ENCODE peak calls at places on chromosomes 6 and 20, in seven cellular contexts. K, M, G, A, V, Y and C are unnamed samples.

GRCh38 chr6:109202409-109203264 is 107.3 kb downstream of the CEP57L1 start:
- DNase-seq in K (no peak), M (no peak), G (no peak), A (peak; percentile 60), V (no peak), Y (no peak), C (no peak)

GRCh38 chr6:40961831-40962230 is 77.2 kb downstream of the UNC5CL start:
- DNase-seq in K (no peak), M (no peak), G (no peak), A (no peak), V (no peak), Y (no peak), C (no peak)

GRCh38 chr6:130843575-130844320 is 16.5 kb downstream of the SMLR1 start:
- DNase-seq in K (peak; percentile 37), M (peak; percentile 50), G (no peak), A (peak; percentile 55), V (peak; percentile 74), Y (peak; percentile 28), C (peak; percentile 45)

GRCh38 chr6:32825966-32826365 is 9.2 kb upstream of the HLA-DOB start:
- DNase-seq in K (peak; percentile 19), M (peak; percentile 59), G (no peak), A (peak; percentile 71), V (peak; percentile 55), Y (no peak), C (no peak)

GRCh38 chr6:166512567-166512966 is 73.9 kb downstream of the RAMACL start:
- DNase-seq in K (no peak), M (no peak), G (no peak), A (no peak), V (no peak), Y (peak; percentile 27), C (no peak)

GRCh38 chr20:51354769-51355319 is 187.7 kb downstream of the NFATC2 start:
- DNase-seq in K (peak; percentile 83), M (no peak), G (no peak), A (peak; percentile 82), V (no peak), Y (no peak), C (no peak)

GRCh38 chr6:15431762-15432495 is 186.1 kb downstream of the JARID2 start:
- DNase-seq in K (peak; percentile 79), M (peak; percentile 67), G (no peak), A (peak; percentile 71), V (peak; percentile 97), Y (no peak), C (no peak)

GRCh38 chr6:7691675-7692452 is 34.0 kb upstream of the BMP6 start:
- DNase-seq in K (peak; percentile 71), M (peak; percentile 20), G (no peak), A (peak; percentile 88), V (peak; percentile 78), Y (peak; percentile 71), C (no peak)

GRCh38 chr6:158717341-158718328 is 67.8 kb downstream of the SYTL3 start:
- DNase-seq in K (no peak), M (no peak), G (no peak), A (no peak), V (no peak), Y (no peak), C (no peak)

GRCh38 chr20:2300002-2300401 is 4.2 kb downstream of the TGM3 start:
- DNase-seq in K (no peak), M (no peak), G (no peak), A (no peak), V (no peak), Y (no peak), C (no peak)
- H3K9ac ChIP-seq in K (no peak overlapping the region), M (no peak overlapping the region), G (no peak overlapping the region), A (no peak overlapping the region), V (no peak overlapping the region), Y (no peak overlapping the region), C (no peak overlapping the region)

DNA sequence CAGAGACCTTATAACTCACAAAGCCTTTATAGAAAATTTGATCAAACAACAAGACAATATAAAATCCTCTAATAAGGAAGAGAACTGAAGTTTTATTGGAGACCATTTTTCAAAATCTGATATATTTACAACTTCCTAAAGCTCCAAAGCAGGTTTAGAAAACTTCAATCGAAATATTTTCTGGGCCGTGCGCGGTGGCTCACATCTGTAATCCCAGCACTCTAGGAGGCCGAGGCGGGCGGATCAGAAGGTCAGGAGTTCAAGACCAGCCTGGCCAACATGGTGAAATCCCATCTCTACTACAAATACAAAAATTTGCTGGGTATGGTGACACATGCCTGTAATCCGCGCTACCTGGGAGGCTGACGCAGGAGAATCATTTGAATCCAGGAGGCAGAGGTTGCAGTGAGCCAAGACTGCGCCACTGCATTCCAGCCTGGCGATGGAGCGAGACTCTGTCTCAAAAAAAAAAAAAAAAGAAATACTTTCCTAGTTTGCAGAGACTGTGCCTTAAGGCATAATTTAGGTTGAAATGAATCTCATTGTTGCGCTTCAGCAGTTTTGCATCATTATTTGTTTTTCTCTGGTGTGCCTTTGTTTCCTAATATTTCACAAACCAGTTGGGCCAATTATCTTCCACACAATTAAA is 60.6 kb upstream of the ASIP start:
- DNase-seq in K (no peak), M (no peak), G (no peak), A (peak; percentile 26), V (no peak), Y (no peak), C (no peak)
- TF ChIP-seq EZH2 in K (no peak), M (no peak), G (no peak), A (no peak), V (no peak), Y (no peak), C (no peak)

DNA sequence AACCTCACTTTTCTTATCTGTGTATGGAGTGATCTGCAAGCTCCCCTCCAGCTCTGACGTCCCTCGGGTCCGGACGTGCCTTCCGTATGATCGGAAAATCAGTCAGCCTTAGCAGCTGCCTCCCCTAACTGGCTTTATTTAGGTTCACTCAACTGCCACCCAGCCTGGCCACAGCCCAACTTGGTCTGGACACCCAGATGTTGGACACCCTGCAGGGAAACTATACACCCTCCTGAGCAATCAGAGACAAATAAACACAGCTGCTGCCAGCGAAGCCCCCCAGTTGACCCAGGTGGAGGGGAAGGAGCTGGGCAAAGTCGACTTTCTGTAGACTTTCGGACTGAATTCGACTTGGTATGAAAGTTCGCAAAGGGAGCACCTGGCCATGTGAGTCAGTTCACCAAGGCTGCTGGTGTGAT is 28.9 kb downstream of the TBC1D7 start:
- DNase-seq in K (no peak), M (no peak), G (no peak), A (no peak), V (no peak), Y (no peak), C (no peak)
- H3K36me3 ChIP-seq in K (peaks cover under 1% of the 10 kb centered on the region), M (no peaks in the 10 kb centered on the region), G (peaks cover 43% of the 10 kb centered on the region), A (peaks cover 4% of the 10 kb centered on the region), V (peaks cover 24% of the 10 kb centered on the region), Y (no peaks in the 10 kb centered on the region), C (peaks cover 36% of the 10 kb centered on the region)

GRCh38 chr6:148701393-148701774 is 45.4 kb upstream of the UST start:
- DNase-seq in K (no peak), M (no peak), G (no peak), A (peak; percentile 8), V (no peak), Y (no peak), C (no peak)
- H3K9ac ChIP-seq in K (no peak overlapping the region), M (no peak overlapping the region), G (no peak overlapping the region), A (peak overlapping the region; percentile 78), V (no peak overlapping the region), Y (no peak overlapping the region), C (no peak overlapping the region)

DNA sequence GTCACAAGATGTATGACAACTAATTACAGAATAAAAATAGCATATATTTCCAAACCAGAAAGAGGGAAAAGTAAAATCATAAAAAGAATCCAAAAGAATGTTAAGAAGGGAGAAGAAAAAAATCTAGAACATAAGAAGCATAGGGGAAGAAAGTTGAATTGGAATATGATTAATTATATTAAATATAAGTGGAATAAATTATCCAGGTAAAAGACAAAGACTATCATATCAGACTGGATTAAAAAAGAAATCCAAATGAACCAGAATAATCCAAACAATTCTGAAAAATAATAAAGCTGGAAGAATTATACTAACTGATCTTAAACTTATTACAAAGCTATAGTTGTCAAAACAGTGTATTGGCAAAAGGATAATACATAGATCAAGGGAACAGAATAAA is 23.6 kb downstream of the CSNK2A1 start:
- DNase-seq in K (no peak), M (no peak), G (no peak), A (no peak), V (no peak), Y (no peak), C (no peak)
- TF ChIP-seq EZH2 in K (no peak), M (no peak), G (no peak), A (no peak), V (no peak), Y (no peak), C (no peak)

GRCh38 chr6:11362481-11363018 is 130.1 kb upstream of the NEDD9 start:
- DNase-seq in K (no peak), M (no peak), G (no peak), A (peak; percentile 14), V (no peak), Y (no peak), C (no peak)
- H3K36me3 ChIP-seq in K (no peaks in the 10 kb centered on the region), M (no peaks in the 10 kb centered on the region), G (no peaks in the 10 kb centered on the region), A (no peaks in the 10 kb centered on the region), V (no peaks in the 10 kb centered on the region), Y (no peaks in the 10 kb centered on the region), C (no peaks in the 10 kb centered on the region)

DNA sequence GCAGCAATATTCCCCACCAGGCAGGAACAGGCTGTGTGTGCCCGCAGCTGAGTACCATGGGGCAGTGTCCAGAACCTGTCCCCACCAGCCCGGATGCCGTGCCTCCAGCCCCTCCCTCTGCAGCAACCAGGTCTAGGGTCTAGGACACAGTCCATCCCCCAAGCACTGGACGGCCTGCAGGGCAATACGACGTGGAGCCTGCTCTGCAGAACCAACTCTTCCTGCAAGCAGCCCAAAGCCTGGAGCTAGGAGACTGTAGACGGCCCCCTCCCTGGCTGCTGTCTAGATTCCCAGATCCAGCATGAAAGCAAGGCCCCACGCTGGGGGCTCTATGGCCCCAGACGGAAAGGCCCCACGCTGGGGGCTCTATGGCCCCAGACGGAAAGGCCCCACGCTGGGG is 128.2 kb upstream of the AFDN start:
- DNase-seq in K (no peak), M (no peak), G (no peak), A (no peak), V (no peak), Y (no peak), C (no peak)
- H3K9ac ChIP-seq in K (no peak overlapping the region), M (no peak overlapping the region), G (no peak overlapping the region), A (no peak overlapping the region), V (no peak overlapping the region), Y (no peak overlapping the region), C (no peak overlapping the region)